ENCODE peak calls at places on chromosome 11, in five cellular contexts. L is stimulated activated CD4-positive, alpha-beta T cell treated with anti-CD3 and anti-CD28 coated beads, Interleukin-2, amount 100 ng/mL, for 48 hours; Q is kidney epithelial cell; V is GM23338; S is Panc1. M is an unnamed sample.

GRCh38 chr11:44005076-44005800 is 42.5 kb upstream of the ACCSL start:
- DNase-seq in V (peak), S (no peak), L (no peak), Q (no peak), M (peak)

GRCh38 chr11:111097191-111097590 is 148.3 kb upstream of the POU2AF2 start:
- DNase-seq in S (no peak), V (peak), Q (no peak), L (no peak), M (no peak)

GRCh38 chr11:11472096-11472495 is 119.0 kb upstream of the CSNK2A3 start:
- DNase-seq in V (no peak), Q (no peak), S (no peak), L (no peak), M (no peak)

GRCh38 chr11:120517390-120518315 is 6.1 kb downstream of the GRIK4 start:
- DNase-seq in V (no peak), L (no peak), Q (no peak), S (no peak), M (no peak)

GRCh38 chr11:133894956-133895549 is 49.7 kb upstream of the SPATA19 start:
- DNase-seq in Q (no peak), V (peak), L (no peak), S (no peak), M (no peak)

GRCh38 chr11:57310630-57311086 is 14.1 kb downstream of the TNKS1BP1 start:
- DNase-seq in V (no peak), L (no peak), Q (no peak), S (no peak), M (no peak)

GRCh38 chr11:126277322-126277721 is 5.6 kb upstream of the TIRAP start:
- DNase-seq in S (no peak), L (no peak), V (no peak), Q (no peak), M (no peak)

GRCh38 chr11:21556936-21557335 is 635.9 kb upstream of the ANO5 start:
- DNase-seq in V (no peak), S (no peak), L (no peak), Q (no peak), M (peak)

GRCh38 chr11:35216962-35217667 is 78.1 kb downstream of the CD44 start:
- DNase-seq in Q (no peak), L (no peak), S (no peak), V (no peak), M (no peak)

GRCh38 chr11:3849297-3849874 is 6.1 kb upstream of the STIM1 start:
- DNase-seq in S (no peak), V (peak), Q (no peak), L (peak), M (no peak)

GRCh38 chr11:111539426-111540113 is 950 bp upstream of the LAYN start:
- DNase-seq in V (no peak), Q (no peak), L (no peak), S (no peak), M (no peak)